ENCODE peak calls at places on chromosomes 1 and 21, in four cellular contexts. F is iris pigment epithelial cell, W is spleen, X is Kasumi-1. J is an unnamed sample.

GRCh38 chr1:170993717-170994116 is 58.4 kb downstream of the MROH9 start:
- DNase-seq in F (no peak), W (no peak), X (no peak), J (no peak)

GRCh38 chr1:38037481-38037939 is 9.1 kb downstream of the POU3F1 start:
- DNase-seq in F (no peak), W (no peak), X (no peak), J (no peak)

GRCh38 chr1:217048104-217048707 is 325.0 kb upstream of the ESRRG start:
- DNase-seq in F (peak), W (no peak), X (no peak), J (no peak)

GRCh38 chr1:31651025-31651424 is 6.3 kb upstream of the PEF1 start:
- DNase-seq in F (peak), W (no peak), X (no peak), J (no peak)

GRCh38 chr1:164589961-164590507 is 31.1 kb downstream of the PBX1 start:
- DNase-seq in F (no peak), W (no peak), X (no peak), J (no peak)

GRCh38 chr1:46749403-46749802 is 30.5 kb upstream of the EFCAB14 start:
- DNase-seq in F (no peak), W (no peak), X (no peak), J (no peak)

GRCh38 chr1:40763742-40764532 is 19.6 kb upstream of the KCNQ4 start:
- DNase-seq in F (no peak), W (no peak), X (no peak), J (no peak)

GRCh38 chr1:2228684-2229031 is 539 bp downstream of the SKI start:
- DNase-seq in F (peak), W (peak), X (peak), J (no peak)

GRCh38 chr1:184487561-184488200 is 100.9 kb downstream of the C1orf21 start:
- DNase-seq in F (peak), W (no peak), X (no peak), J (no peak)

GRCh38 chr1:44786138-44786840 is 1.7 kb downstream of the BEST4 start:
- DNase-seq in F (peak), W (peak), X (peak), J (peak)

GRCh38 chr1:21939650-21940374 is 2.7 kb upstream of the HSPG2 start:
- DNase-seq in F (peak), W (no peak), X (peak), J (peak)

GRCh38 chr21:26920055-26920454 is 46.8 kb downstream of the ADAMTS5 start:
- DNase-seq in F (peak), W (no peak), X (no peak), J (peak)

GRCh38 chr1:57857809-57858208 is 433.9 kb upstream of the DAB1 start:
- DNase-seq in F (peak), W (no peak), X (no peak), J (no peak)

GRCh38 chr1:27137544-27138075 is 17.3 kb downstream of the SLC9A1 start:
- DNase-seq in F (no peak), W (peak), X (no peak), J (peak)

GRCh38 chr1:228866498-228866897 is 131.2 kb downstream of the RHOU start:
- DNase-seq in F (peak), W (no peak), X (no peak), J (no peak)

GRCh38 chr1:13583964-13584791 is 546 bp downstream of the PDPN start:
- DNase-seq in F (peak), W (no peak), X (no peak), J (peak)

GRCh38 chr1:223242382-223242955 is 99.4 kb upstream of the TLR5 start:
- DNase-seq in F (no peak), W (no peak), X (no peak), J (no peak)

GRCh38 chr1:22754106-22754768 is 43.6 kb downstream of the EPHB2 start:
- DNase-seq in F (peak), W (no peak), X (no peak), J (no peak)

GRCh38 chr1:203534526-203534925 is 40.6 kb downstream of the OPTC start:
- DNase-seq in F (peak), W (no peak), X (no peak), J (peak)

GRCh38 chr1:198467342-198467741 is 73.1 kb downstream of the ATP6V1G3 start:
- DNase-seq in F (no peak), W (no peak), X (no peak), J (no peak)

GRCh38 chr1:210905944-210906453 is 227.9 kb downstream of the KCNH1 start:
- DNase-seq in F (no peak), W (no peak), X (no peak), J (no peak)

GRCh38 chr21:34582506-34583150 is 32.3 kb downstream of the RCAN1 start:
- DNase-seq in F (peak), W (no peak), X (peak), J (no peak)

GRCh38 chr1:25460020-25460419 is 29.3 kb downstream of the MACO1 start:
- DNase-seq in F (no peak), W (no peak), X (no peak), J (no peak)

GRCh38 chr21:44724926-44725325 is 13.6 kb upstream of the TSPEAR start:
- DNase-seq in F (no peak), W (no peak), X (no peak), J (no peak)

GRCh38 chr21:44425307-44425894 is 29.9 kb upstream of the LRRC3 start:
- DNase-seq in F (no peak), W (peak), X (no peak), J (peak)